ENCODE peak calls at places on chromosomes 5 and 9, in seven cellular contexts. One of them, this sample, is unnamed.
A peak's percentile ranks its signal among the peaks of the same experiment; 100 is the strongest.

GRCh38 chr5:134818776-134819175 is 27.0 kb upstream of the C5orf24 start:
- DNase-seq in tibial artery: no peak
- DNase-seq in GM23248: no peak
- DNase-seq in KG1: no peak
- DNase-seq in ureter: no peak
- DNase-seq in omental fat pad: no peak
- DNase-seq in GM06990: no peak
- DNase-seq in this sample: no peak

GRCh38 chr5:130747556-130747955 is 417.5 kb downstream of the HINT1 start:
- DNase-seq in KG1: no peak
- DNase-seq in tibial artery: no peak
- DNase-seq in GM23248: no peak
- DNase-seq in ureter: no peak
- DNase-seq in GM06990: no peak
- DNase-seq in omental fat pad: no peak
- DNase-seq in this sample: no peak

GRCh38 chr9:136112541-136112940 is 6.1 kb downstream of the TMEM250 start:
- DNase-seq in omental fat pad: no peak
- DNase-seq in GM06990: no peak
- DNase-seq in tibial artery: no peak
- DNase-seq in ureter: no peak
- DNase-seq in GM23248: no peak
- DNase-seq in KG1: no peak
- DNase-seq in this sample: no peak

GRCh38 chr9:93248373-93248772 is 64.4 kb downstream of the WNK2 start:
- DNase-seq in GM06990: no peak
- DNase-seq in omental fat pad: no peak
- DNase-seq in tibial artery: no peak
- DNase-seq in ureter: no peak
- DNase-seq in GM23248: no peak
- DNase-seq in KG1: no peak
- DNase-seq in this sample: no peak

GRCh38 chr5:82058710-82059109 is 86.9 kb downstream of the ATG10 start:
- DNase-seq in omental fat pad: no peak
- DNase-seq in GM23248: peak; percentile 1
- DNase-seq in tibial artery: no peak
- DNase-seq in KG1: no peak
- DNase-seq in GM06990: no peak
- DNase-seq in ureter: no peak
- DNase-seq in this sample: no peak

GRCh38 chr9:95429096-95429495 is 87.7 kb downstream of the PTCH1 start:
- DNase-seq in GM06990: no peak
- DNase-seq in KG1: no peak
- DNase-seq in GM23248: peak; percentile 36
- DNase-seq in ureter: no peak
- DNase-seq in omental fat pad: no peak
- DNase-seq in tibial artery: no peak
- DNase-seq in this sample: no peak

GRCh38 chr5:3452622-3453021 is 143.0 kb upstream of the IRX1 start:
- DNase-seq in tibial artery: no peak
- DNase-seq in KG1: no peak
- DNase-seq in GM23248: no peak
- DNase-seq in omental fat pad: no peak
- DNase-seq in GM06990: no peak
- DNase-seq in ureter: no peak
- DNase-seq in this sample: no peak

GRCh38 chr5:77155179-77155839 is 55.2 kb upstream of the PDE8B start:
- DNase-seq in KG1: no peak
- DNase-seq in ureter: no peak
- DNase-seq in GM23248: no peak
- DNase-seq in omental fat pad: no peak
- DNase-seq in GM06990: no peak
- DNase-seq in tibial artery: no peak
- DNase-seq in this sample: no peak

GRCh38 chr9:88476491-88477271 is 58.3 kb upstream of the NXNL2 start:
- DNase-seq in GM06990: no peak
- DNase-seq in tibial artery: no peak
- DNase-seq in KG1: no peak
- DNase-seq in omental fat pad: no peak
- DNase-seq in GM23248: peak; percentile 13
- DNase-seq in ureter: no peak
- DNase-seq in this sample: peak; percentile 26

GRCh38 chr9:20683351-20684034 is 566 bp upstream of the FOCAD start:
- DNase-seq in ureter: peak; percentile 53
- DNase-seq in KG1: peak; percentile 40
- DNase-seq in GM06990: no peak
- DNase-seq in tibial artery: peak; percentile 75
- DNase-seq in GM23248: peak; percentile 90
- DNase-seq in omental fat pad: peak; percentile 53
- DNase-seq in this sample: no peak

GRCh38 chr9:104788251-104788650 is 24.3 kb downstream of the NIPSNAP3B start:
- DNase-seq in omental fat pad: no peak
- DNase-seq in GM23248: no peak
- DNase-seq in KG1: no peak
- DNase-seq in tibial artery: no peak
- DNase-seq in GM06990: no peak
- DNase-seq in ureter: no peak
- DNase-seq in this sample: no peak

GRCh38 chr5:68465133-68465532 is 249.6 kb downstream of the PIK3R1 start:
- DNase-seq in KG1: no peak
- DNase-seq in omental fat pad: no peak
- DNase-seq in tibial artery: no peak
- DNase-seq in GM23248: no peak
- DNase-seq in ureter: no peak
- DNase-seq in GM06990: no peak
- DNase-seq in this sample: no peak

GRCh38 chr9:71924576-71924975 is 13.1 kb downstream of the C9orf85 start:
- DNase-seq in GM23248: no peak
- DNase-seq in KG1: no peak
- DNase-seq in tibial artery: no peak
- DNase-seq in GM06990: no peak
- DNase-seq in ureter: no peak
- DNase-seq in omental fat pad: no peak
- DNase-seq in this sample: no peak

GRCh38 chr5:80098951-80099350 is 63.8 kb downstream of the THBS4 start:
- DNase-seq in GM06990: no peak
- DNase-seq in ureter: no peak
- DNase-seq in omental fat pad: no peak
- DNase-seq in KG1: no peak
- DNase-seq in tibial artery: no peak
- DNase-seq in GM23248: no peak
- DNase-seq in this sample: no peak

GRCh38 chr5:79133121-79133656 is 21.6 kb downstream of the BHMT start:
- DNase-seq in tibial artery: no peak
- DNase-seq in GM23248: peak; percentile 62
- DNase-seq in GM06990: no peak
- DNase-seq in ureter: no peak
- DNase-seq in KG1: peak; percentile 54
- DNase-seq in omental fat pad: no peak
- DNase-seq in this sample: peak; percentile 31

GRCh38 chr5:15008476-15008875 is 136.9 kb upstream of the ANKH start:
- DNase-seq in omental fat pad: peak; percentile 93
- DNase-seq in ureter: peak; percentile 89
- DNase-seq in KG1: no peak
- DNase-seq in tibial artery: peak; percentile 98
- DNase-seq in GM06990: no peak
- DNase-seq in GM23248: peak; percentile 99
- DNase-seq in this sample: peak; percentile 78

GRCh38 chr5:9122528-9122927 is 423.3 kb downstream of the SEMA5A start:
- DNase-seq in KG1: no peak
- DNase-seq in omental fat pad: no peak
- DNase-seq in GM23248: no peak
- DNase-seq in tibial artery: no peak
- DNase-seq in GM06990: no peak
- DNase-seq in ureter: no peak
- DNase-seq in this sample: no peak

GRCh38 chr5:17619353-17619752 is 9.2 kb downstream of the TAF11L12 start:
- DNase-seq in GM23248: no peak
- DNase-seq in omental fat pad: no peak
- DNase-seq in GM06990: no peak
- DNase-seq in ureter: no peak
- DNase-seq in KG1: no peak
- DNase-seq in tibial artery: no peak
- DNase-seq in this sample: no peak

This sample was measured in HFF-Myc.